ENCODE peak calls at places on chromosome 1, in five cellular contexts. O is neural crest cell, Q is NCI-H345, W is memory B cell, P is osteocyte. A is an unnamed sample.
A peak's percentile ranks its signal among the peaks of the same experiment; 100 is the strongest.

GRCh38 chr1:27436204-27437159 is 44.1 kb downstream of the GPR3 start:
- DNase-seq in O (no peak), P (no peak), Q (no peak), W (no peak), A (no peak)

GRCh38 chr1:59768752-59769411 is 45.9 kb upstream of the HOOK1 start:
- DNase-seq in P (no peak), Q (peak; percentile 93), O (no peak), W (no peak), A (no peak)

GRCh38 chr1:23796466-23797271 is 3.9 kb downstream of the GALE start:
- DNase-seq in O (no peak), P (no peak), W (no peak), Q (no peak), A (no peak)

GRCh38 chr1:155004352-155005075 is 1.9 kb downstream of the ZBTB7B start:
- DNase-seq in O (no peak), W (no peak), Q (no peak), P (no peak), A (no peak)

GRCh38 chr1:17198476-17199258 is 6.3 kb upstream of the PADI1 start:
- DNase-seq in W (no peak), P (no peak), Q (no peak), O (no peak), A (peak; percentile 66)

GRCh38 chr1:201298381-201299367 is 15.4 kb downstream of the PKP1 start:
- DNase-seq in Q (no peak), O (no peak), P (no peak), W (no peak), A (no peak)

GRCh38 chr1:206734499-206735142 is 36.0 kb upstream of the IL19 start:
- DNase-seq in W (peak; percentile 82), O (peak; percentile 69), Q (peak; percentile 21), P (no peak), A (no peak)

GRCh38 chr1:109850827-109851226 is 59.8 kb upstream of the CSF1 start:
- DNase-seq in W (no peak), P (no peak), Q (no peak), O (no peak), A (no peak)

GRCh38 chr1:206470692-206471414 is 577 bp downstream of the IKBKE start:
- DNase-seq in W (no peak), P (no peak), Q (no peak), O (no peak), A (no peak)

GRCh38 chr1:47689894-47690293 is 252.1 kb downstream of the FOXD2 start:
- DNase-seq in Q (no peak), O (no peak), W (no peak), P (peak; percentile 40), A (peak; percentile 26)

GRCh38 chr1:7551442-7551841 is 219.7 kb upstream of the VAMP3 start:
- DNase-seq in O (no peak), P (no peak), W (no peak), Q (no peak), A (no peak)

GRCh38 chr1:169046671-169047070 is 59.8 kb upstream of the ATP1B1 start:
- DNase-seq in O (no peak), W (no peak), Q (peak; percentile 3), P (no peak), A (no peak)

GRCh38 chr1:177181631-177182291 is 11.0 kb downstream of the BRINP2 start:
- DNase-seq in P (peak; percentile 86), O (peak; percentile 90), Q (peak; percentile 78), W (no peak), A (peak; percentile 77)

GRCh38 chr1:159921700-159922498 is 3.4 kb downstream of the TAGLN2 start:
- DNase-seq in Q (no peak), O (no peak), W (peak; percentile 60), P (no peak), A (no peak)

A was measured in coronary artery.